ENCODE peak calls at places on chromosomes 5 and 9, in ten cellular contexts. K is AG04449; F is GM12865; E is psoas muscle; G is CD8-positive, alpha-beta T cell; J is OCI-LY7; O is heart right ventricle; B is lower lobe of right lung; Z is choroid plexus epithelial cell; M is bronchial epithelial cell. S is an unnamed sample.

GRCh38 chr5:161150589-161150988 is 298.6 kb upstream of the ATP10B start:
- DNase-seq in K (no peak), F (no peak), E (no peak), G (no peak), J (no peak), O (no peak), B (no peak), Z (no peak), M (no peak), S (no peak)

GRCh38 chr5:21820527-21820926 is 1032.6 kb downstream of the CDH12 start:
- DNase-seq in K (no peak), F (no peak), E (no peak), G (no peak), J (no peak), O (no peak), B (no peak), Z (no peak), M (no peak), S (no peak)

GRCh38 chr5:69238760-69239251 is 4.1 kb downstream of the CDK7 start:
- DNase-seq in K (peak), F (no peak), E (no peak), G (no peak), J (no peak), O (no peak), B (no peak), Z (peak), M (peak), S (peak)

GRCh38 chr5:169786219-169786618 is 149.1 kb downstream of the DOCK2 start:
- DNase-seq in K (no peak), F (no peak), E (no peak), G (no peak), J (no peak), O (no peak), B (no peak), Z (no peak), M (no peak), S (no peak)

GRCh38 chr5:98763001-98763630 is 10.3 kb upstream of the RGMB start:
- DNase-seq in K (peak), F (no peak), E (no peak), G (no peak), J (no peak), O (no peak), B (no peak), Z (peak), M (no peak), S (peak)

GRCh38 chr5:88860501-88860900 is 22.5 kb downstream of the MEF2C start:
- DNase-seq in K (no peak), F (no peak), E (no peak), G (no peak), J (no peak), O (no peak), B (no peak), Z (peak), M (no peak), S (no peak)

GRCh38 chr5:124873189-124873588 is 126.8 kb upstream of the ZNF608 start:
- DNase-seq in K (no peak), F (no peak), E (no peak), G (no peak), J (no peak), O (no peak), B (no peak), Z (no peak), M (no peak), S (no peak)

GRCh38 chr5:108079754-108080153 is 302.1 kb downstream of the FBXL17 start:
- DNase-seq in K (peak), F (no peak), E (no peak), G (no peak), J (no peak), O (no peak), B (no peak), Z (peak), M (no peak), S (peak)

GRCh38 chr5:141485305-141486055 is 650 bp downstream of the PCDHGC4 start:
- DNase-seq in K (no peak), F (no peak), E (peak), G (no peak), J (no peak), O (no peak), B (no peak), Z (no peak), M (no peak), S (no peak)

GRCh38 chr5:138676556-138677193 is 76.5 kb upstream of the CTNNA1 start:
- DNase-seq in K (no peak), F (no peak), E (no peak), G (no peak), J (no peak), O (no peak), B (no peak), Z (no peak), M (no peak), S (no peak)

GRCh38 chr5:179258001-179258921 is 87.0 kb downstream of the ADAMTS2 start:
- DNase-seq in K (no peak), F (no peak), E (no peak), G (no peak), J (no peak), O (no peak), B (no peak), Z (no peak), M (no peak), S (no peak)

GRCh38 chr5:67493676-67494075 is 297.1 kb upstream of the CD180 start:
- DNase-seq in K (no peak), F (peak), E (peak), G (no peak), J (no peak), O (peak), B (no peak), Z (peak), M (peak), S (peak)

GRCh38 chr5:2817031-2817603 is 65.6 kb upstream of the IRX2 start:
- DNase-seq in K (no peak), F (no peak), E (no peak), G (no peak), J (no peak), O (no peak), B (no peak), Z (no peak), M (no peak), S (no peak)

GRCh38 chr5:87421307-87421706 is 8.6 kb upstream of the CCNH start:
- DNase-seq in K (no peak), F (no peak), E (no peak), G (no peak), J (no peak), O (no peak), B (no peak), Z (no peak), M (peak), S (no peak)

GRCh38 chr5:149869266-149869875 is 75.2 kb downstream of the PDE6A start:
- DNase-seq in K (no peak), F (no peak), E (no peak), G (no peak), J (no peak), O (no peak), B (no peak), Z (no peak), M (no peak), S (no peak)

GRCh38 chr9:132813115-132813784 is 64.8 kb downstream of the AK8 start:
- DNase-seq in K (no peak), F (no peak), E (no peak), G (no peak), J (no peak), O (no peak), B (no peak), Z (no peak), M (no peak), S (no peak)

GRCh38 chr5:73899055-73899454 is 273.1 kb downstream of the ARHGEF28 start:
- DNase-seq in K (no peak), F (peak), E (no peak), G (no peak), J (peak), O (peak), B (no peak), Z (no peak), M (no peak), S (no peak)

GRCh38 chr5:32355694-32356093 is 43.0 kb upstream of the MTMR12 start:
- DNase-seq in K (no peak), F (no peak), E (no peak), G (no peak), J (no peak), O (no peak), B (no peak), Z (peak), M (no peak), S (peak)

GRCh38 chr5:147578228-147579024 is 68.6 kb upstream of the DPYSL3 start:
- DNase-seq in K (no peak), F (peak), E (no peak), G (no peak), J (peak), O (no peak), B (no peak), Z (peak), M (peak), S (peak)

GRCh38 chr5:78908173-78908901 is 76.8 kb downstream of the ARSB start:
- DNase-seq in K (no peak), F (no peak), E (peak), G (no peak), J (no peak), O (peak), B (peak), Z (peak), M (peak), S (peak)

GRCh38 chr5:3182477-3182876 is 413.2 kb upstream of the IRX1 start:
- DNase-seq in K (no peak), F (no peak), E (no peak), G (no peak), J (no peak), O (no peak), B (no peak), Z (no peak), M (no peak), S (no peak)

GRCh38 chr9:14520341-14520740 is 172.9 kb downstream of the ZDHHC21 start:
- DNase-seq in K (no peak), F (no peak), E (no peak), G (no peak), J (no peak), O (no peak), B (no peak), Z (no peak), M (no peak), S (no peak)

GRCh38 chr5:179294131-179294780 is 51.0 kb downstream of the ADAMTS2 start:
- DNase-seq in K (no peak), F (no peak), E (peak), G (no peak), J (no peak), O (peak), B (no peak), Z (no peak), M (no peak), S (no peak)

GRCh38 chr5:66976108-66976507 is 220.5 kb downstream of the CD180 start:
- DNase-seq in K (no peak), F (no peak), E (no peak), G (no peak), J (no peak), O (no peak), B (no peak), Z (no peak), M (no peak), S (no peak)

GRCh38 chr5:142170254-142170953 is 61.8 kb downstream of the NDFIP1 start:
- DNase-seq in K (no peak), F (no peak), E (no peak), G (no peak), J (no peak), O (no peak), B (no peak), Z (no peak), M (peak), S (no peak)

GRCh38 chr9:87546704-87547103 is 49.0 kb downstream of the DAPK1 start:
- DNase-seq in K (no peak), F (no peak), E (no peak), G (no peak), J (no peak), O (no peak), B (no peak), Z (peak), M (peak), S (peak)

GRCh38 chr5:134371834-134372340 is 518 bp downstream of the UBE2B start:
- DNase-seq in K (no peak), F (peak), E (peak), G (peak), J (peak), O (peak), B (peak), Z (peak), M (peak), S (peak)

GRCh38 chr5:99815-100214 is 7.8 kb downstream of the PLEKHG4B start:
- DNase-seq in K (no peak), F (no peak), E (no peak), G (no peak), J (no peak), O (no peak), B (no peak), Z (no peak), M (no peak), S (no peak)

GRCh38 chr5:135441256-135441915 is 5.8 kb downstream of the DCANP1 start:
- DNase-seq in K (no peak), F (no peak), E (no peak), G (peak), J (no peak), O (no peak), B (no peak), Z (no peak), M (no peak), S (no peak)

GRCh38 chr5:132495672-132496630 is 5.4 kb upstream of the IRF1 start:
- DNase-seq in K (no peak), F (peak), E (peak), G (peak), J (peak), O (peak), B (peak), Z (peak), M (peak), S (peak)

GRCh38 chr9:34508951-34509350 is 13.8 kb downstream of the ENHO start:
- DNase-seq in K (no peak), F (no peak), E (no peak), G (no peak), J (no peak), O (no peak), B (no peak), Z (no peak), M (no peak), S (no peak)

GRCh38 chr9:129568560-129569505 is 52.1 kb downstream of the C9orf50 start:
- DNase-seq in K (no peak), F (no peak), E (peak), G (no peak), J (no peak), O (peak), B (peak), Z (peak), M (no peak), S (no peak)

GRCh38 chr5:164188733-164189148 is 683.3 kb downstream of the MAT2B start:
- DNase-seq in K (no peak), F (no peak), E (no peak), G (no peak), J (no peak), O (no peak), B (no peak), Z (no peak), M (no peak), S (no peak)

GRCh38 chr9:79572891-79573696 is 1.3 kb downstream of the TLE4 start:
- DNase-seq in K (no peak), F (peak), E (peak), G (peak), J (peak), O (peak), B (peak), Z (no peak), M (no peak), S (peak)

GRCh38 chr5:81749186-81749561 is 1.7 kb downstream of the SSBP2 start:
- DNase-seq in K (no peak), F (no peak), E (no peak), G (no peak), J (no peak), O (no peak), B (no peak), Z (peak), M (no peak), S (peak)

GRCh38 chr5:90968319-90968718 is 409.7 kb downstream of the ADGRV1 start:
- DNase-seq in K (no peak), F (no peak), E (no peak), G (no peak), J (no peak), O (no peak), B (no peak), Z (peak), M (no peak), S (peak)

GRCh38 chr5:124839371-124839998 is 93.0 kb upstream of the ZNF608 start:
- DNase-seq in K (no peak), F (no peak), E (no peak), G (no peak), J (no peak), O (no peak), B (no peak), Z (peak), M (peak), S (peak)

GRCh38 chr9:121598167-121599000 is 53.0 kb upstream of the DAB2IP start:
- DNase-seq in K (peak), F (no peak), E (peak), G (no peak), J (no peak), O (peak), B (peak), Z (peak), M (peak), S (peak)
- H3K4me3 ChIP-seq in K (peak), F (no peak), E (peak), G (no peak), J (no peak), O (peak), B (peak), Z (peak), M (peak), S (peak)

DNA sequence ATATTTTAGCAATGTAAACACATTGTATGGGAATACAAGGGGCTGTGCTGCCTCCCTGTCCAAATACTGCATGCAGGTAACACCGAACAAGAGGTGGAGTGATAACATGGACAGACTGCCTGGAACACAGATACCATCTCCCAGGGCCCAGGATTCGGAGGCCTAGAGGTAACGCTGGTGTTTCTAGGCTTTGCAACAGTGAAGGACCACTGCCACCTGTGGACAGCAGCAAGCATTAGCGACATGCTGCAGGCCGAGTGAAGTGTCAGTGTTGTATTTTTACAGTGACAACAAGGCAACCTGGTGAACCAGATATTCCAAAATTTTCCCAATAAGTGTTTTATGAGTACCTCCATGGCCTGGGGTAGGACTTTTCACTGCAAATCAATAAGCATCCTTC is 379.2 kb downstream of the DMRT2 start:
- DNase-seq in K (no peak), F (peak), E (no peak), G (no peak), J (no peak), O (peak), B (no peak), Z (peak), M (peak), S (peak)
- TF ChIP-seq CTCF in K (peak), F (peak), E (peak), G (no peak), J (no peak), O (peak), B (no peak), Z (peak), M (peak), S (no peak)

DNA sequence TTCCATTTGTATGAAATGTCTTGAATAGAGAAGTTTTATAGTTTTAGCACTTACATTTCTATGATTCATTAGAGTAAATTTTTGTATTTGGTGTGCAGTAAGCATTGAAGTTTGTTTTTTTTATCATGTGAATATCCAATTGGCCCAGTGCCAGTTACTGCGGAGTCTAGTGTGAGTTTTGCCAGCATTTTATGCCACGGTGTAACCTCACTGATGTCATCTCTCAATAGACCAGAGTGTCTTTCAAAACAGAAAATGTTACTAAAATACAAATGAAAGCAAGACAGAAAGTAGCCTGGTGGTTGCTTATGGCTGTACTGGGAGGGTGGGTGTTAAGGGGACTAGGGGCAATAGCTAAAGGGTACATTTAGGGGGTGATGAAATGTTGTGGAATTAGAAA is 62.8 kb downstream of the IPPK start:
- DNase-seq in K (peak), F (peak), E (no peak), G (no peak), J (no peak), O (no peak), B (no peak), Z (peak), M (no peak), S (peak)
- H3K4me3 ChIP-seq in K (no peak), F (no peak), E (no peak), G (no peak), J (no peak), O (no peak), B (no peak), Z (no peak), M (no peak), S (no peak)

GRCh38 chr5:117230375-117230774 is 655.8 kb upstream of the SEMA6A start:
- DNase-seq in K (no peak), F (peak), E (no peak), G (no peak), J (no peak), O (no peak), B (no peak), Z (no peak), M (no peak), S (no peak)

GRCh38 chr5:117236941-117237340 is 662.3 kb upstream of the SEMA6A start:
- DNase-seq in K (no peak), F (no peak), E (no peak), G (no peak), J (no peak), O (no peak), B (no peak), Z (no peak), M (peak), S (no peak)

GRCh38 chr5:117235814-117236213 is 661.2 kb upstream of the SEMA6A start:
- DNase-seq in K (no peak), F (no peak), E (no peak), G (no peak), J (no peak), O (no peak), B (no peak), Z (no peak), M (no peak), S (no peak)
- TF ChIP-seq CTCF in K (no peak), F (no peak), E (no peak), G (no peak), J (no peak), O (no peak), B (no peak), Z (no peak), M (no peak), S (no peak)